ENCODE peak calls at places on chromosomes 16 and 17, in ten cellular contexts. Y, I, X, L, N, E, G, Q, C and D are unnamed samples.

GRCh38 chr17:70938311-70938710 is 769.0 kb downstream of the KCNJ2 start:
- DNase-seq in X (no peak), G (no peak), L (no peak), C (no peak), I (no peak), E (no peak), Y (no peak), Q (no peak), N (no peak), D (no peak)

GRCh38 chr17:82887255-82888164 is 47.7 kb upstream of the ZNF750 start:
- DNase-seq in G (no peak), X (no peak), Q (no peak), E (no peak), Y (no peak), C (no peak), L (no peak), I (no peak), N (peak; percentile 87), D (no peak)

GRCh38 chr17:28716740-28717577 is 709 bp downstream of the RAB34 start:
- DNase-seq in C (peak; percentile 57), N (peak; percentile 62), Y (peak; percentile 86), E (no peak), I (peak; percentile 67), L (peak; percentile 61), Q (no peak), X (no peak), G (no peak), D (peak; percentile 63)

GRCh38 chr16:21950782-21951521 is 2.2 kb upstream of the UQCRC2 start:
- DNase-seq in I (no peak), L (no peak), E (no peak), C (no peak), X (no peak), N (peak; percentile 56), Q (peak; percentile 14), G (no peak), Y (no peak), D (no peak)

GRCh38 chr17:34562387-34562786 is 17.0 kb upstream of the TMEM132E start:
- DNase-seq in Y (peak; percentile 69), I (no peak), L (no peak), Q (peak; percentile 26), C (no peak), E (no peak), N (no peak), G (no peak), X (no peak), D (no peak)

GRCh38 chr17:19372866-19373505 is 5.3 kb upstream of the MAPK7 start:
- DNase-seq in E (no peak), C (peak; percentile 19), N (no peak), Y (peak; percentile 41), X (no peak), Q (no peak), G (no peak), L (peak; percentile 19), I (no peak), D (no peak)

GRCh38 chr16:66116163-66116792 is 250.2 kb upstream of the CDH5 start:
- DNase-seq in N (peak; percentile 64), I (no peak), C (no peak), G (no peak), Y (peak; percentile 50), X (no peak), E (no peak), Q (no peak), L (no peak), D (no peak)

GRCh38 chr16:73019456-73020362 is 28.2 kb downstream of the ZFHX3 start:
- DNase-seq in N (peak; percentile 93), L (no peak), I (no peak), Q (no peak), C (peak; percentile 55), X (no peak), E (no peak), Y (peak; percentile 95), G (no peak), D (no peak)

GRCh38 chr17:258906-259305 is 77.5 kb upstream of the DOC2B start:
- DNase-seq in I (peak; percentile 21), N (no peak), X (no peak), Q (no peak), E (no peak), C (peak; percentile 7), L (peak; percentile 9), Y (peak; percentile 72), G (peak; percentile 32), D (no peak)

GRCh38 chr17:18117974-18118632 is 9.5 kb downstream of the MYO15A start:
- DNase-seq in C (no peak), N (no peak), I (no peak), E (no peak), Q (no peak), L (no peak), G (no peak), X (no peak), Y (no peak), D (no peak)

GRCh38 chr16:81889896-81890634 is 111.0 kb downstream of the PLCG2 start:
- DNase-seq in Y (peak; percentile 92), C (peak; percentile 58), Q (peak; percentile 31), L (no peak), E (peak; percentile 53), X (peak; percentile 48), I (no peak), N (peak; percentile 60), G (no peak), D (no peak)

GRCh38 chr16:1102921-1103648 is 7.0 kb upstream of the C1QTNF8 start:
- DNase-seq in L (peak; percentile 62), E (peak; percentile 74), C (peak; percentile 68), G (no peak), Y (peak; percentile 99), I (peak; percentile 69), X (peak; percentile 48), N (peak; percentile 18), Q (peak; percentile 54), D (peak; percentile 55)

GRCh38 chr17:75459590-75460267 is 3.3 kb downstream of the TMEM94 start:
- DNase-seq in G (no peak), I (no peak), C (no peak), L (no peak), E (no peak), N (peak; percentile 76), Y (no peak), X (no peak), Q (peak; percentile 9), D (no peak)

GRCh38 chr16:80682435-80683070 is 121.8 kb downstream of the CDYL2 start:
- DNase-seq in Q (no peak), C (no peak), E (no peak), Y (peak; percentile 93), I (no peak), L (no peak), X (no peak), N (no peak), G (no peak), D (no peak)

GRCh38 chr17:76538281-76538931 is 897 bp upstream of the CYGB start:
- DNase-seq in C (peak; percentile 25), N (peak; percentile 65), X (no peak), E (no peak), Y (peak; percentile 93), G (no peak), I (peak; percentile 59), L (no peak), Q (no peak), D (no peak)

GRCh38 chr17:5702951-5703510 is 118.7 kb upstream of the NLRP1 start:
- DNase-seq in N (no peak), E (no peak), X (no peak), Q (no peak), C (no peak), L (no peak), Y (no peak), I (no peak), G (no peak), D (no peak)
- H3K27me3 ChIP-seq in N (peaks cover 19% of the 10 kb centered on the region), E (no peaks in the 10 kb centered on the region), X (no peaks in the 10 kb centered on the region), Q (no peaks in the 10 kb centered on the region), C (peaks cover 3% of the 10 kb centered on the region), L (no peaks in the 10 kb centered on the region), Y (peaks cover 9% of the 10 kb centered on the region), I (peaks cover 16% of the 10 kb centered on the region), G (peaks cover 9% of the 10 kb centered on the region), D (no peaks in the 10 kb centered on the region)

GRCh38 chr17:2024572-2025219 is 438 bp downstream of the RTN4RL1 start:
- DNase-seq in I (no peak), C (no peak), X (no peak), E (peak; percentile 57), N (no peak), Y (peak; percentile 89), Q (no peak), L (no peak), G (no peak), D (no peak)

GRCh38 chr17:2025220-2025621 is at the start of gene RTN4RL1:
- DNase-seq in N (peak; percentile 47), E (peak; percentile 89), I (peak; percentile 84), Y (peak; percentile 96), X (peak; percentile 81), L (peak; percentile 73), Q (peak; percentile 29), G (no peak), C (peak; percentile 82), D (peak; percentile 45)

GRCh38 chr17:2027528-2028233 is 2.3 kb upstream of the DPH1 start:
- DNase-seq in Y (peak; percentile 86), Q (no peak), E (no peak), I (no peak), L (no peak), X (no peak), G (no peak), N (no peak), C (peak; percentile 45), D (no peak)

GRCh38 chr17:2023692-2024571 is 1.2 kb downstream of the RTN4RL1 start:
- DNase-seq in L (peak; percentile 77), Y (peak; percentile 92), N (peak; percentile 43), Q (no peak), G (no peak), E (peak; percentile 95), C (peak; percentile 73), I (peak; percentile 79), X (no peak), D (no peak)

GRCh38 chr17:2025622-2026309 is 632 bp upstream of the RTN4RL1 start:
- DNase-seq in C (peak; percentile 80), X (peak; percentile 76), I (peak; percentile 78), G (no peak), E (peak; percentile 90), Q (no peak), N (peak; percentile 73), Y (peak; percentile 98), L (peak; percentile 78), D (no peak)
- H3K27me3 ChIP-seq in C (no peaks in the 10 kb centered on the region), X (no peaks in the 10 kb centered on the region), I (peaks cover 65% of the 10 kb centered on the region), G (peaks cover 30% of the 10 kb centered on the region), E (no peaks in the 10 kb centered on the region), Q (peaks cover 85% of the 10 kb centered on the region), N (peaks cover 48% of the 10 kb centered on the region), Y (peaks cover 36% of the 10 kb centered on the region), L (no peaks in the 10 kb centered on the region), D (peaks cover 4% of the 10 kb centered on the region)

DNA sequence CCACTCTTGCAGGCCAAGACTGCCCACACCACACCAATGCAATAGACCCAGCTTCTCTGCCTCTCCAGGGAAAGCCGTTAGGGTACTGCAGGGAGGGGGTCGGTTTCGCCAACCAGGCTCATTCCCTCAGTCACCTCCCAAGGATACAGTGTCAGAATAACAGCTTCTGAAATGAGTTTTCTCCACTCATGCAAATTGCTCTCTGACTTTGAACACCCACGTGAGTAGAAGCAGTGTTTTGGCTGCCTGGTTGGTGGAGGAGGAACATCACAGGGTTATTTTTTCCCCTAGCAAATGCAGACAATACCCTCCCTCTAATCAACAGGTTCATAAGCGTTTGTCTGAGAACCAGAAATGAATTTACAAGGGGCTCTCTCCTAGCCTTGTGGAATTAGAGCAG is 229.6 kb downstream of the MSI2 start:
- DNase-seq in Y (no peak), C (no peak), N (no peak), E (no peak), X (no peak), L (no peak), Q (no peak), I (no peak), G (no peak), D (no peak)
- H3K27me3 ChIP-seq in Y (no peaks in the 10 kb centered on the region), C (no peaks in the 10 kb centered on the region), N (no peaks in the 10 kb centered on the region), E (no peaks in the 10 kb centered on the region), X (no peaks in the 10 kb centered on the region), L (no peaks in the 10 kb centered on the region), Q (no peaks in the 10 kb centered on the region), I (no peaks in the 10 kb centered on the region), G (no peaks in the 10 kb centered on the region), D (no peaks in the 10 kb centered on the region)

GRCh38 chr16:77636615-77637014 is 85.7 kb upstream of the NUDT7 start:
- DNase-seq in Q (no peak), E (no peak), I (no peak), L (no peak), Y (no peak), G (no peak), C (no peak), N (no peak), X (no peak), D (no peak)
- H3K27me3 ChIP-seq in Q (no peaks in the 10 kb centered on the region), E (no peaks in the 10 kb centered on the region), I (no peaks in the 10 kb centered on the region), L (no peaks in the 10 kb centered on the region), Y (no peaks in the 10 kb centered on the region), G (peaks cover 19% of the 10 kb centered on the region), C (no peaks in the 10 kb centered on the region), N (no peaks in the 10 kb centered on the region), X (no peaks in the 10 kb centered on the region), D (peaks cover under 1% of the 10 kb centered on the region)